ENCODE peak calls at places on chromosomes 6 and 20, in four cellular contexts. One of them, this sample, is unnamed.

GRCh38 chr6:86142326-86142725 is 499.6 kb upstream of the SYNCRIP start:
- DNase-seq in right atrium auricular region: no peak
- DNase-seq in Right ventricle myocardium superior: no peak
- DNase-seq in iris pigment epithelial cell: no peak
- DNase-seq in this sample: no peak

GRCh38 chr6:56525976-56526375 is 116.7 kb downstream of the DST start:
- DNase-seq in iris pigment epithelial cell: no peak
- DNase-seq in right atrium auricular region: no peak
- DNase-seq in Right ventricle myocardium superior: no peak
- DNase-seq in this sample: no peak

GRCh38 chr6:151716446-151717047 is 90.9 kb upstream of the ESR1 start:
- DNase-seq in Right ventricle myocardium superior: no peak
- DNase-seq in iris pigment epithelial cell: no peak
- DNase-seq in right atrium auricular region: no peak
- DNase-seq in this sample: no peak

GRCh38 chr6:45327956-45328522 is at the start of gene RUNX2:
- DNase-seq in right atrium auricular region: no peak
- DNase-seq in Right ventricle myocardium superior: no peak
- DNase-seq in iris pigment epithelial cell: peak; percentile 88
- DNase-seq in this sample: no peak

GRCh38 chr6:131694832-131695426 is 6.3 kb downstream of the OR2A4 start:
- DNase-seq in Right ventricle myocardium superior: no peak
- DNase-seq in iris pigment epithelial cell: peak; percentile 62
- DNase-seq in right atrium auricular region: no peak
- DNase-seq in this sample: peak; percentile 86

GRCh38 chr20:49381558-49382493 is 100.6 kb downstream of the KCNB1 start:
- DNase-seq in iris pigment epithelial cell: peak; percentile 49
- DNase-seq in Right ventricle myocardium superior: peak; percentile 87
- DNase-seq in right atrium auricular region: peak; percentile 75
- DNase-seq in this sample: peak; percentile 93

GRCh38 chr20:48461351-48461750 is 366.4 kb downstream of the PREX1 start:
- DNase-seq in Right ventricle myocardium superior: no peak
- DNase-seq in right atrium auricular region: no peak
- DNase-seq in iris pigment epithelial cell: no peak
- DNase-seq in this sample: no peak

GRCh38 chr20:13819885-13820645 is 35.2 kb downstream of the NDUFAF5 start:
- DNase-seq in Right ventricle myocardium superior: no peak
- DNase-seq in iris pigment epithelial cell: peak; percentile 55
- DNase-seq in right atrium auricular region: no peak
- DNase-seq in this sample: no peak

GRCh38 chr6:108476381-108476780 is 84.3 kb upstream of the FOXO3 start:
- DNase-seq in right atrium auricular region: no peak
- DNase-seq in Right ventricle myocardium superior: no peak
- DNase-seq in iris pigment epithelial cell: no peak
- DNase-seq in this sample: no peak

GRCh38 chr20:5919634-5920544 is 30.4 kb downstream of the TRMT6 start:
- DNase-seq in Right ventricle myocardium superior: no peak
- DNase-seq in iris pigment epithelial cell: peak; percentile 20
- DNase-seq in right atrium auricular region: no peak
- DNase-seq in this sample: no peak

GRCh38 chr20:59749293-59749680 is 144.9 kb downstream of the PHACTR3 start:
- DNase-seq in Right ventricle myocardium superior: peak; percentile 65
- DNase-seq in iris pigment epithelial cell: peak; percentile 7
- DNase-seq in right atrium auricular region: no peak
- DNase-seq in this sample: no peak

GRCh38 chr20:23652371-23652770 is 14.6 kb upstream of the CST3 start:
- DNase-seq in right atrium auricular region: no peak
- DNase-seq in Right ventricle myocardium superior: no peak
- DNase-seq in iris pigment epithelial cell: peak; percentile 16
- DNase-seq in this sample: no peak

GRCh38 chr6:16918586-16918985 is 157.3 kb upstream of the ATXN1 start:
- DNase-seq in iris pigment epithelial cell: no peak
- DNase-seq in Right ventricle myocardium superior: no peak
- DNase-seq in right atrium auricular region: no peak
- DNase-seq in this sample: no peak

GRCh38 chr20:57657537-57658446 is 37.6 kb upstream of the ZBP1 start:
- DNase-seq in iris pigment epithelial cell: no peak
- DNase-seq in Right ventricle myocardium superior: peak; percentile 74
- DNase-seq in right atrium auricular region: peak; percentile 60
- DNase-seq in this sample: peak; percentile 79

GRCh38 chr6:85273870-85274269 is 176.0 kb upstream of the NT5E start:
- DNase-seq in right atrium auricular region: no peak
- DNase-seq in iris pigment epithelial cell: peak; percentile 27
- DNase-seq in Right ventricle myocardium superior: no peak
- DNase-seq in this sample: no peak

GRCh38 chr6:121873595-121873994 is 438.1 kb downstream of the GJA1 start:
- DNase-seq in Right ventricle myocardium superior: no peak
- DNase-seq in right atrium auricular region: no peak
- DNase-seq in iris pigment epithelial cell: no peak
- DNase-seq in this sample: no peak

GRCh38 chr6:45132059-45132458 is 196.1 kb upstream of the RUNX2 start:
- DNase-seq in iris pigment epithelial cell: peak; percentile 31
- DNase-seq in Right ventricle myocardium superior: no peak
- DNase-seq in right atrium auricular region: no peak
- DNase-seq in this sample: no peak

GRCh38 chr6:36430351-36430750 is 12.3 kb downstream of the PXT1 start:
- DNase-seq in iris pigment epithelial cell: peak; percentile 53
- DNase-seq in right atrium auricular region: no peak
- DNase-seq in Right ventricle myocardium superior: no peak
- DNase-seq in this sample: no peak

This sample was measured in osteocyte.